ENCODE peak calls at places on chromosomes 13 and 19, in four cellular contexts. Z, G, N and X are unnamed samples.
A peak's percentile ranks its signal among the peaks of the same experiment; 100 is the strongest.

GRCh38 chr19:13859361-13859880 is 17.5 kb upstream of the NANOS3 start:
- DNase-seq in Z (no peak), G (no peak), N (no peak), X (peak; percentile 41)

GRCh38 chr13:87234981-87235380 is 436.2 kb upstream of the SLITRK5 start:
- DNase-seq in Z (no peak), G (no peak), N (no peak), X (peak; percentile 59)

GRCh38 chr19:29831686-29832085 is 19.9 kb downstream of the CCNE1 start:
- DNase-seq in Z (no peak), G (no peak), N (no peak), X (no peak)

GRCh38 chr19:51651216-51651846 is 4.7 kb upstream of the SIGLEC14 start:
- DNase-seq in Z (no peak), G (no peak), N (no peak), X (no peak)

GRCh38 chr13:74466015-74466414 is 331.8 kb upstream of the KLF12 start:
- DNase-seq in Z (no peak), G (no peak), N (no peak), X (no peak)

GRCh38 chr13:54373211-54373610 is 1344.6 kb downstream of the OLFM4 start:
- DNase-seq in Z (no peak), G (no peak), N (no peak), X (no peak)

GRCh38 chr13:36904219-36904618 is 15.8 kb downstream of the SMAD9 start:
- DNase-seq in Z (no peak), G (no peak), N (no peak), X (no peak)

GRCh38 chr19:986083-986482 is 1.9 kb downstream of the WDR18 start:
- DNase-seq in Z (no peak), G (no peak), N (no peak), X (no peak)

GRCh38 chr19:799076-799881 is 2.0 kb downstream of the PTBP1 start:
- DNase-seq in Z (no peak), G (no peak), N (no peak), X (no peak)

GRCh38 chr19:1630012-1630411 is 22.4 kb downstream of the TCF3 start:
- DNase-seq in Z (no peak), G (no peak), N (no peak), X (no peak)

GRCh38 chr13:108377646-108378206 is 108.2 kb downstream of the TNFSF13B start:
- DNase-seq in Z (no peak), G (no peak), N (no peak), X (no peak)

GRCh38 chr13:86788624-86789023 is 882.5 kb upstream of the SLITRK5 start:
- DNase-seq in Z (no peak), G (no peak), N (no peak), X (no peak)

GRCh38 chr13:106348032-106348431 is 187.4 kb downstream of the EFNB2 start:
- DNase-seq in Z (peak; percentile 73), G (no peak), N (no peak), X (peak; percentile 68)

GRCh38 chr19:43596842-43597461 is 557 bp downstream of the ZNF576 start:
- DNase-seq in Z (no peak), G (no peak), N (no peak), X (no peak)

GRCh38 chr19:31314849-31315620 is 34.2 kb downstream of the TSHZ3 start:
- DNase-seq in Z (no peak), G (no peak), N (no peak), X (no peak)

GRCh38 chr13:109416001-109416400 is 370.4 kb downstream of the IRS2 start:
- DNase-seq in Z (no peak), G (no peak), N (no peak), X (no peak)

GRCh38 chr13:107864543-107865460 is 350.5 kb downstream of the LIG4 start:
- DNase-seq in Z (no peak), G (no peak), N (no peak), X (peak; percentile 56)

DNA sequence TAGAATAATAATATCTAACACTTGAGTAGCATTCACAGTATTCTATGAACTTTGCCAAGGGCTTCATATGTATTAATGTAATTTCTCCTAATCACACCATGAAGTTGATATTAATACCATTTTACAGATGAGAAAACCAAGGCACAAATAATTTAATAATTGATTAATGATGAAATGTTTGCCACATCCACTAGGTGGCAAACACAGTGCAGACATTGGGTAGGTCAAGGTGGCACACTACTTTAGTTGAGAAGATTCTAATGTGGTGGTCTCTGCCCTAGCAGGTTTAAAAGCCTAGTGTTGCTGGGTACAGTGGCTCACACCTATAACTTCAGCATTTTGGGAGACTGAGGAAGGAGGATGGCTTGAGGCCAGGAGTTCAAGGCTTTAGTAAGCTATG is 412.4 kb downstream of the SUCLA2 start:
- DNase-seq in Z (no peak), G (no peak), N (no peak), X (no peak)
- TF ChIP-seq CTCF in Z (no peak), G (no peak), N (no peak), X (peak; percentile 31)

GRCh38 chr13:30364133-30364532 is 56.8 kb upstream of the KATNAL1 start:
- DNase-seq in Z (no peak), G (no peak), N (no peak), X (no peak)
- H3K27ac ChIP-seq in Z (no peak overlapping the region), G (no peak overlapping the region), N (peak overlapping the region; percentile 42), X (no peak overlapping the region)

DNA sequence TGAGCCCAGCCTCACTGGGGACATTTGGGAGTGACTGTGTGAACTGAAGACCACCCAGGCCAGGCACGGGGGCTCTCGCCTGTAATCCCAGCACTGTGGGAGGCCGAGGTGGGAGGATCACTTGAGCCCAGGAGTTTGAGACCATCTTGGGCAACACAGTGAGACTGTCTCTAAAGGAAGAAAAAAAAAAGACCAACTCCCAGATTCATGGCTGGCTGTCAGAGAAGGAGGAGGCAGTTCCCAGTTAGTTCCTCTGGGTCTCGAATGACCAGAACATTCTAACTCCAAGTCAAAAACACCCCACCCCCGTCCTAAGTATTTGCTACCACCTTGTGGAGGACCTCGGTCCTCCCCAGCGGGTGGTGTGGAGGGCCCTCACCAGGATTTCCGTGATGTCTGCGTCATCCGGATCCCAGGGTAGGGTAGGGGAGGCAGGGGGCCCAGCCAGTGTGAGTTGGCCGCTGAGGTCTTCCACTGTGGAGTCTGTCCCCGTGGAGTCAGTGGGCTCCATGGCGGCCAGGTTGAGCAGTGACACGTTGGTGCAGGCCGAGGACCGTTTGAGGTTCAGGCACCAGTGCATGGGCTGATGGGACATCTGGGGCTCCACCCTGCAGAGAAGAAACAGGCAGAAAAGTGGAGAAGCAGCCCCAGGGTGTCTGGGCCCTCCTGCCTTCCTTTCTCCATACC is 1.3 kb downstream of the TSKS start:
- DNase-seq in Z (no peak), G (no peak), N (peak; percentile 38), X (peak; percentile 14)
- TF ChIP-seq CTCF in Z (no peak), G (peak; percentile 20), N (no peak), X (peak; percentile 47)

GRCh38 chr19:6062274-6062673 is 48.0 kb downstream of the RFX2 start:
- DNase-seq in Z (no peak), G (peak; percentile 79), N (no peak), X (no peak)

GRCh38 chr19:6062961-6063575 is 47.2 kb downstream of the RFX2 start:
- DNase-seq in Z (no peak), G (no peak), N (no peak), X (no peak)

GRCh38 chr19:6059996-6060599 is 50.2 kb downstream of the RFX2 start:
- DNase-seq in Z (no peak), G (no peak), N (no peak), X (no peak)

GRCh38 chr19:6060600-6061391 is 49.5 kb downstream of the RFX2 start:
- DNase-seq in Z (peak; percentile 89), G (no peak), N (no peak), X (no peak)

DNA sequence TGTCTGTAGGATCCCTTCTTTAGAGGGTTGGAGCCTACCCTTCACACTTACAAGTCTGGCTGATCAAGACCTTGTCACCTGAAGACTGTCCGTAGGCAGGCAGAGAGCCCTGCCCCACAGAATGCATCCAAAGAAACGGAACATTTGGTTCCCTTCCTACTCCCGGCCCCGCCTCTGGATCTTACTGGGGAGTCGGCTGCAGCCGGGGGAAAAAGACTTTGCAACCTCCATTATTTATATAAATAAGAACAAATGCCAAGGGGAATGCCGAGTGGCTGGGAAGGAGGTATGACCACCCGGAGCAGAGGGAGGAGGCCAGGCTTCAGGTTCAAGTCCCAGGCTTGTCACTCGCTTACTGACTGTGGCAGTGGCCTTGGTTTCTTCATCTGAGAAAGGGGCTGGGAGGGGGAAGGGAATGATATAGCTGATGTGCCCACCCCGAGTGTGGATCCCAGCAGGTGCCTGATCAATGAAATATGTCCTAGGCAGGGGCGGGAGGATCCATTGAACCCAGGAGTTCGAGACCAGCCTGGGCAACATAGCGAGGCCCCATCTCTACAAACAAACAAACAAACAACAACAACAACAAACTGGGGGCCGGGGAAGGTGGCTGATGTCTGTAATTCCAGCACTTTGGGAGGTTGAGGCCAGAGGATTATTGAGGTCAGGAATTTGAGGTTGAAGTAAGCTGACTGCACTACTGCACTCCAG is 48.7 kb downstream of the RFX2 start:
- DNase-seq in Z (no peak), G (no peak), N (no peak), X (no peak)
- H3K27ac ChIP-seq in Z (peak overlapping the region; percentile 100), G (peak overlapping the region; percentile 86), N (peak overlapping the region; percentile 73), X (no peak overlapping the region)

DNA sequence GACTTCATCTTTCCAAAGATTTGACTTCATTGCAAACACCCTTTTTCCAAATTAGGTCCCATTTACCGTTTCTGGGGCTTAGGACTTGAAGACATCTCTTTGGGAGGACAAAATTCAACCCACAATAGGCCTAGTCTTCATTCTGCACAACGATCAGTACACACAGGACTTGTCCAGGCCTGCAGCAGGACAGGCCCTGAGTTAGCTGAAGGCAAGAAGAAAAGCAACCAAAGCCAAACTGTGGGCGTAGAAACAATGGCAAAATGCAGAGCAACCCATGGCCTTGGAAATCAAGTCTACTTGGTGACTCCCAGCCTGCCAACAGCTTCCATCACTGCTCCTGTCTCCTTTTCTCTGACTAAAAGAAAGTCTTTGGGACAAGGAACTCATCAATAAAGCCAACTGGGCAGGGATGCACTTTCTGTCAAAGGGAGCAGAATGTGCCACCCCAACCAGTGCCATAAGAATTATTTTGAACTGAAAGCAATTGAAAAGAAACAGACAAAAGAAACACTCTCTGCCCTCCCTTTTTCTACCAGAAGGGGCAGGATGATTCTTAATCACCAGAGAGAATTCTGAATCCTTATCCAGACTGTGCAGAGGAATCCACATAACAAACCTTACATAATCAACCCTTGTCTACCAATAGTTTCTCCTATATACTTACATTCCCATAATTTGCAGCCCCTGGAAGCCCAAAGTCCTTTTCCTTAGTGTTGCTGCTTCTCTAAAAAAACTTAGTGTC is 520.9 kb upstream of the NBEA start:
- DNase-seq in Z (no peak), G (no peak), N (no peak), X (no peak)
- TF ChIP-seq CTCF in Z (no peak), G (no peak), N (no peak), X (peak; percentile 41)

GRCh38 chr13:99435116-99435515 is 66.2 kb upstream of the TM9SF2 start:
- DNase-seq in Z (no peak), G (no peak), N (no peak), X (no peak)
- H3K27ac ChIP-seq in Z (no peak overlapping the region), G (no peak overlapping the region), N (no peak overlapping the region), X (no peak overlapping the region)